ENCODE peak calls at places on chromosomes 4 and X, in ten cellular contexts. R, X, E, O, T, P, K, U, G and N are unnamed samples.

GRCh38 chrX:110045421-110045820 is 42.5 kb downstream of the TMEM164 start:
- DNase-seq in T (no peak), E (no peak), P (no peak), R (no peak), O (no peak), U (no peak), X (no peak), K (no peak), G (no peak), N (no peak)

GRCh38 chrX:37921758-37922157 is 74.4 kb upstream of the DYNLT3 start:
- DNase-seq in P (no peak), G (no peak), U (no peak), T (no peak), R (no peak), E (peak; percentile 26), K (no peak), X (peak; percentile 41), O (no peak), N (no peak)

GRCh38 chrX:134801267-134801666 is 143.0 kb upstream of the PLAC1 start:
- DNase-seq in R (no peak), X (no peak), G (no peak), P (no peak), K (no peak), O (no peak), U (no peak), E (no peak), T (no peak), N (no peak)

GRCh38 chr4:173515458-173515857 is 14.6 kb downstream of the HAND2 start:
- DNase-seq in T (no peak), O (no peak), R (peak; percentile 2), E (no peak), P (no peak), U (no peak), K (no peak), G (no peak), X (no peak), N (no peak)

GRCh38 chr4:172962564-172963353 is 205.9 kb upstream of the GALNT7 start:
- DNase-seq in P (no peak), G (no peak), R (peak; percentile 70), U (no peak), T (no peak), E (peak; percentile 33), O (no peak), X (peak; percentile 95), K (no peak), N (no peak)

GRCh38 chr4:86334020-86334750 is 25.7 kb downstream of the MAPK10 start:
- DNase-seq in G (no peak), K (no peak), T (no peak), U (no peak), E (peak; percentile 35), P (no peak), X (no peak), R (no peak), O (no peak), N (no peak)

GRCh38 chr4:24719615-24720014 is 75.8 kb upstream of the SOD3 start:
- DNase-seq in R (no peak), K (no peak), X (no peak), P (no peak), G (no peak), U (no peak), O (no peak), T (no peak), E (no peak), N (no peak)

GRCh38 chr4:36053931-36054330 is 190.4 kb downstream of the ARAP2 start:
- DNase-seq in R (no peak), E (peak; percentile 46), T (no peak), X (peak; percentile 93), O (no peak), K (no peak), U (no peak), G (no peak), P (no peak), N (no peak)

GRCh38 chr4:1209821-1210220 is 37.4 kb upstream of the SPON2 start:
- DNase-seq in G (no peak), X (no peak), R (peak; percentile 65), U (no peak), T (peak; percentile 37), P (peak; percentile 82), K (no peak), O (no peak), E (peak; percentile 72), N (no peak)

GRCh38 chr4:26425953-26426352 is 64.3 kb downstream of the CCKAR start:
- DNase-seq in G (no peak), R (no peak), K (no peak), E (no peak), X (no peak), O (no peak), P (no peak), U (no peak), T (no peak), N (no peak)

GRCh38 chr4:7680106-7680505 is 245.4 kb upstream of the PSAPL1 start:
- DNase-seq in E (no peak), O (no peak), T (peak; percentile 10), X (no peak), U (no peak), K (no peak), R (no peak), P (no peak), G (no peak), N (no peak)

GRCh38 chr4:173466101-173466500 is 63.9 kb downstream of the HAND2 start:
- DNase-seq in T (no peak), E (no peak), P (no peak), K (no peak), G (no peak), X (no peak), U (no peak), R (no peak), O (no peak), N (no peak)

GRCh38 chr4:24924309-24924781 is 11.5 kb upstream of the CCDC149 start:
- DNase-seq in O (no peak), E (peak; percentile 97), G (no peak), X (peak; percentile 98), R (peak; percentile 21), P (no peak), U (no peak), T (no peak), K (no peak), N (no peak)

GRCh38 chr4:18568600-18568999 is 547.0 kb upstream of the LCORL start:
- DNase-seq in O (no peak), T (no peak), X (peak; percentile 3), P (no peak), R (peak; percentile 28), K (no peak), U (no peak), E (peak; percentile 15), G (no peak), N (no peak)

GRCh38 chrX:21503593-21503992 is 129.4 kb downstream of the CNKSR2 start:
- DNase-seq in R (no peak), G (no peak), E (no peak), X (no peak), P (no peak), U (no peak), K (no peak), O (no peak), T (no peak), N (peak; percentile 0)

DNA sequence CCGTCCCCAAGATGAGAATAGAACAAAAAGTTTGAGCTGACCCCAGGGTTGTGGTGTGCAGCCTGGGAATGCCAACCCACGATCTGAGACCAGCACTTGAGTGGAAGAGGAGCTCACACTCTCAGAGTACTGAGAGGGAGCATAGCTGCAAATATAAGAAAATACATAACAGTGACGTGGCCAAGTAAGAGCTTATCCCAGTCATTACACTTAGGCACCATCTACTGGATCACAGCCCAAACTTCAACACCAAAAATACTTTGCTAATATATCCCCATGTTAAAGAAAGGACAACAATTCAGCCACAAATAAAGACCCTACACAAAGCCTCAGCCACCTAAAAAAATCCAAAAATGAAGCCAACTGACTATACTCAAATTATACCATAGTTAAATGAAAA is 33.3 kb upstream of the CXCL6 start:
- DNase-seq in U (no peak), T (no peak), R (no peak), X (no peak), O (no peak), P (no peak), E (peak; percentile 60), K (no peak), G (no peak), N (no peak)
- TF ChIP-seq CTCF in U (no peak), T (no peak), R (no peak), X (no peak), O (no peak), P (no peak), E (peak; percentile 29), K (no peak), G (no peak), N (no peak)

GRCh38 chr4:99457270-99457669 is 22.1 kb upstream of the ADH7 start:
- DNase-seq in R (no peak), G (no peak), P (no peak), E (peak; percentile 10), X (no peak), O (no peak), U (no peak), K (no peak), T (no peak), N (no peak)
- TF ChIP-seq CTCF in R (no peak), G (no peak), P (no peak), E (peak; percentile 26), X (no peak), O (no peak), U (no peak), K (no peak), T (no peak), N (no peak)

GRCh38 chr4:158781963-158782362 is 13.1 kb downstream of the FNIP2 start:
- DNase-seq in K (no peak), P (no peak), E (peak; percentile 24), G (no peak), U (no peak), X (no peak), R (no peak), T (no peak), O (no peak), N (no peak)
- TF ChIP-seq CTCF in K (no peak), P (no peak), E (peak; percentile 13), G (no peak), U (no peak), X (no peak), R (no peak), T (no peak), O (no peak), N (no peak)

GRCh38 chr4:137609693-137610450 is 77.6 kb upstream of the PCDH18 start:
- DNase-seq in O (no peak), K (no peak), G (no peak), X (no peak), E (peak; percentile 79), U (no peak), P (no peak), T (no peak), R (peak; percentile 46), N (no peak)

GRCh38 chr4:137608085-137608484 is 75.8 kb upstream of the PCDH18 start:
- DNase-seq in G (no peak), X (no peak), K (no peak), U (no peak), O (no peak), T (no peak), E (no peak), P (peak; percentile 18), R (peak; percentile 8), N (no peak)

GRCh38 chr4:137614491-137614890 is 82.2 kb upstream of the PCDH18 start:
- DNase-seq in G (no peak), U (no peak), O (no peak), K (no peak), P (no peak), X (no peak), T (no peak), R (no peak), E (no peak), N (no peak)

GRCh38 chr4:137611998-137612700 is 79.9 kb upstream of the PCDH18 start:
- DNase-seq in P (no peak), R (no peak), O (no peak), E (peak; percentile 48), T (no peak), U (no peak), G (no peak), X (no peak), K (no peak), N (no peak)

GRCh38 chr4:137610960-137611359 is 78.7 kb upstream of the PCDH18 start:
- DNase-seq in E (peak; percentile 61), K (no peak), U (no peak), G (peak; percentile 24), T (no peak), P (no peak), O (no peak), R (peak; percentile 19), X (no peak), N (peak; percentile 38)
- TF ChIP-seq CTCF in E (peak; percentile 72), K (no peak), U (peak; percentile 56), G (peak; percentile 73), T (peak; percentile 14), P (peak; percentile 14), O (peak; percentile 61), R (peak; percentile 33), X (peak; percentile 62), N (peak; percentile 42)